ENCODE peak calls at places on chromosomes 6 and 20, in four cellular contexts. One of them, this sample, is unnamed.

GRCh38 chr6:26088344-26088743 is 1.1 kb downstream of the HFE start:
- DNase-seq in iris pigment epithelial cell: peak
- DNase-seq in spleen: no peak
- DNase-seq in CD8-positive, alpha-beta T cell: no peak
- DNase-seq in this sample: peak

GRCh38 chr20:9507544-9508239 is 6.7 kb upstream of the LAMP5 start:
- DNase-seq in iris pigment epithelial cell: no peak
- DNase-seq in spleen: no peak
- DNase-seq in CD8-positive, alpha-beta T cell: no peak
- DNase-seq in this sample: no peak

GRCh38 chr6:72665599-72665998 is 43.7 kb downstream of the KCNQ5 start:
- DNase-seq in iris pigment epithelial cell: no peak
- DNase-seq in spleen: no peak
- DNase-seq in CD8-positive, alpha-beta T cell: no peak
- DNase-seq in this sample: no peak

GRCh38 chr20:61191096-61191495 is 61.0 kb upstream of the CDH4 start:
- DNase-seq in iris pigment epithelial cell: no peak
- DNase-seq in spleen: no peak
- DNase-seq in CD8-positive, alpha-beta T cell: no peak
- DNase-seq in this sample: no peak

GRCh38 chr6:135181333-135182119 is 418 bp downstream of the MYB start:
- DNase-seq in iris pigment epithelial cell: peak
- DNase-seq in spleen: peak
- DNase-seq in CD8-positive, alpha-beta T cell: peak
- DNase-seq in this sample: peak

GRCh38 chr6:168249746-168250145 is 69.8 kb downstream of the DACT2 start:
- DNase-seq in iris pigment epithelial cell: no peak
- DNase-seq in spleen: no peak
- DNase-seq in CD8-positive, alpha-beta T cell: no peak
- DNase-seq in this sample: no peak

GRCh38 chr20:3371757-3372156 is 35.7 kb downstream of the DNAAF9 start:
- DNase-seq in iris pigment epithelial cell: no peak
- DNase-seq in spleen: no peak
- DNase-seq in CD8-positive, alpha-beta T cell: no peak
- DNase-seq in this sample: no peak

GRCh38 chr20:17969276-17969883 is 562 bp downstream of the MGME1 start:
- DNase-seq in iris pigment epithelial cell: no peak
- DNase-seq in spleen: no peak
- DNase-seq in CD8-positive, alpha-beta T cell: no peak
- DNase-seq in this sample: peak

GRCh38 chr6:35711731-35712130 is 23.0 kb upstream of the FKBP5 start:
- DNase-seq in iris pigment epithelial cell: no peak
- DNase-seq in spleen: no peak
- DNase-seq in CD8-positive, alpha-beta T cell: no peak
- DNase-seq in this sample: no peak

GRCh38 chr6:37155394-37156312 is 14.3 kb upstream of the PIM1 start:
- DNase-seq in iris pigment epithelial cell: no peak
- DNase-seq in spleen: peak
- DNase-seq in CD8-positive, alpha-beta T cell: no peak
- DNase-seq in this sample: no peak

GRCh38 chr20:54078296-54078695 is 7.9 kb upstream of the BCAS1 start:
- DNase-seq in iris pigment epithelial cell: no peak
- DNase-seq in spleen: no peak
- DNase-seq in CD8-positive, alpha-beta T cell: peak
- DNase-seq in this sample: no peak

GRCh38 chr20:10679269-10679668 is 5.5 kb upstream of the JAG1 start:
- DNase-seq in iris pigment epithelial cell: peak
- DNase-seq in spleen: no peak
- DNase-seq in CD8-positive, alpha-beta T cell: no peak
- DNase-seq in this sample: no peak

This sample was measured in mesenchymal stem cell.